ENCODE peak calls at places on chromosomes 7 and 10, in eight cellular contexts. One of them, this sample, is unnamed.

GRCh38 chr10:124707546-124707945 is 36.6 kb downstream of the FAM53B start:
- DNase-seq in non-pigmented ciliary epithelial cell: no peak
- DNase-seq in activated CD4-positive, alpha-beta T cell treated with anti-CD3 and anti-CD28 coated beads, Interleukin-2, amount 50 U/mL, for 4 hours: no peak
- DNase-seq in brain microvascular endothelial cell: no peak
- DNase-seq in pons: no peak
- DNase-seq in fibroblast of the conjunctiva: no peak
- DNase-seq in T-helper 9 cell: no peak
- DNase-seq in left cardiac atrium: no peak
- DNase-seq in this sample: no peak

GRCh38 chr7:18165176-18165575 is 137.5 kb upstream of the PRPS1L1 start:
- DNase-seq in non-pigmented ciliary epithelial cell: no peak
- DNase-seq in T-helper 9 cell: no peak
- DNase-seq in fibroblast of the conjunctiva: no peak
- DNase-seq in left cardiac atrium: no peak
- DNase-seq in activated CD4-positive, alpha-beta T cell treated with anti-CD3 and anti-CD28 coated beads, Interleukin-2, amount 50 U/mL, for 4 hours: no peak
- DNase-seq in pons: no peak
- DNase-seq in brain microvascular endothelial cell: no peak
- DNase-seq in this sample: no peak

GRCh38 chr7:1698221-1698620 is 28.1 kb downstream of the ELFN1 start:
- DNase-seq in pons: no peak
- DNase-seq in non-pigmented ciliary epithelial cell: no peak
- DNase-seq in activated CD4-positive, alpha-beta T cell treated with anti-CD3 and anti-CD28 coated beads, Interleukin-2, amount 50 U/mL, for 4 hours: no peak
- DNase-seq in brain microvascular endothelial cell: no peak
- DNase-seq in T-helper 9 cell: no peak
- DNase-seq in fibroblast of the conjunctiva: no peak
- DNase-seq in left cardiac atrium: peak; percentile 10
- DNase-seq in this sample: no peak

GRCh38 chr10:10564081-10564480 is 453.6 kb upstream of the CELF2 start:
- DNase-seq in pons: no peak
- DNase-seq in fibroblast of the conjunctiva: peak; percentile 76
- DNase-seq in activated CD4-positive, alpha-beta T cell treated with anti-CD3 and anti-CD28 coated beads, Interleukin-2, amount 50 U/mL, for 4 hours: no peak
- DNase-seq in brain microvascular endothelial cell: no peak
- DNase-seq in left cardiac atrium: no peak
- DNase-seq in non-pigmented ciliary epithelial cell: no peak
- DNase-seq in T-helper 9 cell: no peak
- DNase-seq in this sample: no peak

GRCh38 chr10:47370878-47371277 is 13.2 kb downstream of the ZNF488 start:
- DNase-seq in non-pigmented ciliary epithelial cell: no peak
- DNase-seq in brain microvascular endothelial cell: no peak
- DNase-seq in fibroblast of the conjunctiva: no peak
- DNase-seq in pons: no peak
- DNase-seq in T-helper 9 cell: no peak
- DNase-seq in activated CD4-positive, alpha-beta T cell treated with anti-CD3 and anti-CD28 coated beads, Interleukin-2, amount 50 U/mL, for 4 hours: no peak
- DNase-seq in left cardiac atrium: no peak
- DNase-seq in this sample: no peak

GRCh38 chr7:5679741-5680473 is 101.6 kb downstream of the RNF216 start:
- DNase-seq in T-helper 9 cell: no peak
- DNase-seq in pons: peak; percentile 81
- DNase-seq in fibroblast of the conjunctiva: no peak
- DNase-seq in brain microvascular endothelial cell: no peak
- DNase-seq in non-pigmented ciliary epithelial cell: no peak
- DNase-seq in left cardiac atrium: peak; percentile 63
- DNase-seq in activated CD4-positive, alpha-beta T cell treated with anti-CD3 and anti-CD28 coated beads, Interleukin-2, amount 50 U/mL, for 4 hours: no peak
- DNase-seq in this sample: no peak

GRCh38 chr10:43689955-43690771 is 41.5 kb upstream of the ZNF32 start:
- DNase-seq in T-helper 9 cell: peak; percentile 76
- DNase-seq in fibroblast of the conjunctiva: peak; percentile 71
- DNase-seq in brain microvascular endothelial cell: peak; percentile 62
- DNase-seq in left cardiac atrium: peak; percentile 89
- DNase-seq in non-pigmented ciliary epithelial cell: no peak
- DNase-seq in pons: peak; percentile 56
- DNase-seq in activated CD4-positive, alpha-beta T cell treated with anti-CD3 and anti-CD28 coated beads, Interleukin-2, amount 50 U/mL, for 4 hours: peak; percentile 77
- DNase-seq in this sample: no peak

GRCh38 chr7:108045669-108046068 is 42.7 kb upstream of the LAMB1 start:
- DNase-seq in fibroblast of the conjunctiva: peak; percentile 49
- DNase-seq in non-pigmented ciliary epithelial cell: no peak
- DNase-seq in left cardiac atrium: no peak
- DNase-seq in activated CD4-positive, alpha-beta T cell treated with anti-CD3 and anti-CD28 coated beads, Interleukin-2, amount 50 U/mL, for 4 hours: no peak
- DNase-seq in T-helper 9 cell: no peak
- DNase-seq in pons: no peak
- DNase-seq in brain microvascular endothelial cell: no peak
- DNase-seq in this sample: no peak

GRCh38 chr7:140525741-140526140 is 46.4 kb upstream of the MKRN1 start:
- DNase-seq in non-pigmented ciliary epithelial cell: no peak
- DNase-seq in activated CD4-positive, alpha-beta T cell treated with anti-CD3 and anti-CD28 coated beads, Interleukin-2, amount 50 U/mL, for 4 hours: no peak
- DNase-seq in T-helper 9 cell: peak; percentile 5
- DNase-seq in left cardiac atrium: no peak
- DNase-seq in brain microvascular endothelial cell: no peak
- DNase-seq in pons: no peak
- DNase-seq in fibroblast of the conjunctiva: no peak
- DNase-seq in this sample: peak; percentile 12

GRCh38 chr10:49280001-49280408 is 19.0 kb upstream of the C10orf71 start:
- DNase-seq in pons: no peak
- DNase-seq in fibroblast of the conjunctiva: peak; percentile 2
- DNase-seq in brain microvascular endothelial cell: peak; percentile 62
- DNase-seq in left cardiac atrium: no peak
- DNase-seq in activated CD4-positive, alpha-beta T cell treated with anti-CD3 and anti-CD28 coated beads, Interleukin-2, amount 50 U/mL, for 4 hours: no peak
- DNase-seq in T-helper 9 cell: no peak
- DNase-seq in non-pigmented ciliary epithelial cell: no peak
- DNase-seq in this sample: no peak

GRCh38 chr10:93512565-93512964 is 16.2 kb downstream of the CEP55 start:
- DNase-seq in T-helper 9 cell: no peak
- DNase-seq in non-pigmented ciliary epithelial cell: peak; percentile 40
- DNase-seq in activated CD4-positive, alpha-beta T cell treated with anti-CD3 and anti-CD28 coated beads, Interleukin-2, amount 50 U/mL, for 4 hours: no peak
- DNase-seq in brain microvascular endothelial cell: peak; percentile 78
- DNase-seq in pons: no peak
- DNase-seq in left cardiac atrium: no peak
- DNase-seq in fibroblast of the conjunctiva: no peak
- DNase-seq in this sample: no peak

GRCh38 chr10:109517748-109518147 is 405.6 kb downstream of the XPNPEP1 start:
- DNase-seq in pons: no peak
- DNase-seq in fibroblast of the conjunctiva: no peak
- DNase-seq in T-helper 9 cell: no peak
- DNase-seq in non-pigmented ciliary epithelial cell: no peak
- DNase-seq in brain microvascular endothelial cell: no peak
- DNase-seq in left cardiac atrium: no peak
- DNase-seq in activated CD4-positive, alpha-beta T cell treated with anti-CD3 and anti-CD28 coated beads, Interleukin-2, amount 50 U/mL, for 4 hours: no peak
- DNase-seq in this sample: no peak